ENCODE peak calls at places on chromosome 19, in five cellular contexts. P is left lung, N is colonic mucosa, J is uterus, T is cardiac muscle cell. C is an unnamed sample.

GRCh38 chr19:43525836-43526771 is 897 bp downstream of the ETHE1 start:
- DNase-seq in P (no peak), N (peak; percentile 87), T (no peak), J (peak; percentile 28), C (no peak)

GRCh38 chr19:46704379-46705076 is 12.4 kb downstream of the PRKD2 start:
- DNase-seq in N (peak; percentile 88), T (peak; percentile 51), J (peak; percentile 75), P (peak; percentile 97), C (peak; percentile 89)

GRCh38 chr19:57110592-57111328 is 9.0 kb upstream of the USP29 start:
- DNase-seq in N (no peak), J (no peak), T (no peak), P (no peak), C (no peak)

GRCh38 chr19:2495130-2495641 is 19.3 kb downstream of the GADD45B start:
- DNase-seq in P (peak; percentile 92), N (peak; percentile 93), J (peak; percentile 70), T (peak; percentile 70), C (no peak)

GRCh38 chr19:42433503-42434260 is 6.5 kb upstream of the LIPE start:
- DNase-seq in T (peak; percentile 83), J (peak; percentile 46), N (peak; percentile 97), P (peak; percentile 82), C (peak; percentile 67)

GRCh38 chr19:30373593-30373992 is 1.4 kb downstream of the ZNF536 start:
- DNase-seq in T (no peak), P (no peak), J (no peak), N (no peak), C (no peak)

GRCh38 chr19:44704982-44705381 is 6.0 kb downstream of the CEACAM16 start:
- DNase-seq in T (no peak), J (no peak), N (no peak), P (no peak), C (no peak)

GRCh38 chr19:3362217-3362907 is 4.0 kb upstream of the NFIC start:
- DNase-seq in T (no peak), P (no peak), N (no peak), J (no peak), C (no peak)

GRCh38 chr19:29393915-29394460 is 131.8 kb upstream of the VSTM2B start:
- DNase-seq in N (no peak), T (no peak), J (no peak), P (no peak), C (no peak)

GRCh38 chr19:20472854-20473253 is 92.7 kb downstream of the ZNF737 start:
- DNase-seq in T (no peak), N (no peak), J (no peak), P (no peak), C (no peak)

GRCh38 chr19:27974082-27974513 is 1238.9 kb downstream of the UQCRFS1 start:
- DNase-seq in T (peak; percentile 51), P (no peak), J (no peak), N (peak; percentile 24), C (no peak)

GRCh38 chr19:4501005-4501591 is 17.2 kb downstream of the PLIN4 start:
- DNase-seq in J (no peak), T (no peak), P (no peak), N (no peak), C (no peak)

GRCh38 chr19:4503224-4504170 is 14.8 kb downstream of the PLIN4 start:
- DNase-seq in T (no peak), J (no peak), N (no peak), P (no peak), C (no peak)

GRCh38 chr19:4501691-4502090 is 16.6 kb downstream of the PLIN4 start:
- DNase-seq in J (no peak), N (no peak), T (no peak), P (no peak), C (no peak)

GRCh38 chr19:4504297-4504701 is 14.0 kb downstream of the PLIN4 start:
- DNase-seq in T (no peak), P (no peak), J (no peak), N (no peak), C (no peak)

DNA sequence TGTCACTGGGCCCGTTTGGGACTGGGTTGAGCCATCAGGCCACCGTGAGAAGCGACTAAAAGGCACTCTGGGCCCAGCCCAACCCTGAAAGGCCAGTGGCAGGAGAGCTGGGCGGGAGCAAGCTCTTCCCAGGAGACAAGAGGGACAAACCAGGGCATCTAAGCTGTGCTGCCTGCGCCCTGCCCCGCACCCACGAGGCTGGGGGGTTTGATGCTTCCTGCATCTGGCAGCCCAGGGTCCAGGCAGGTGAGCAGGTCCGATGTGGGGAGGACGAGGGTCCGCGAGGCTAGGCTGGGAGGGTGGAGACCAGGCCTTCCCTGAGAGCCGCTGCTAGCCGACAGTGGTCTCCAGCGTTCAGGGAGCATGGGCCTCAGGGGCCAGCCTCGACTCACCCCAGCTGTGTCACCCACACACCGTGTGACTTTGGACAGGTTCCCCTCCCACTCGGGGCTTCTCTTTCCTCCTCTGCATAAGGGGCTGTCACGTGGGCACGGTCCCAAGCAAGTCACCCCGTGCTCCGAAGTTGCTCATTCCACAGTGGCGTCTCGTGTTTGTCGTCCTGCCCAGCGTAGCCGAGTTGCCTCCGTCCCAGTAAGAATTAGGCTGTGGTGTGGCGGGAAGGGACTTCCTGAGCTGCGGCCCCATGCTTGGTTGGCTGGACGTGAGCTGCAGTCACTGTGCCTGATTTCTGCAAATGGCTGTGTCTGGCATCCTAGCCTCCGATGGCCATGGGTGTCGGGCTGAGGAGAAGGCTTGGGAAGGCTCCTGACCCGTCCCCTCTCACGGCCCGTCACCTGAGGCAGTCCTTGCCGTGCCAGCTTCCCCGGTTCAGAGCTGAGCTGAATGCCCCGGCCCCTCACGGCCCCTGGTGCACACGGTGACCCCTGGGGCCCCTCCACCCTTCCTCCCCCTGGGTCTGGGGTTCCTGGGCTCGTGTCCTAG is 15.7 kb downstream of the PLIN4 start:
- DNase-seq in J (no peak), N (no peak), T (no peak), P (no peak), C (no peak)
- H3K4me3 ChIP-seq in J (no peak overlapping the region), N (no peak overlapping the region), T (no peak overlapping the region), P (no peak overlapping the region), C (no peak overlapping the region)

GRCh38 chr19:50277966-50278580 is 51.1 kb downstream of the KCNC3 start:
- DNase-seq in N (no peak), T (no peak), J (no peak), P (no peak), C (no peak)

GRCh38 chr19:50280074-50280473 is 49.1 kb downstream of the KCNC3 start:
- DNase-seq in N (no peak), J (no peak), T (no peak), P (no peak), C (no peak)

GRCh38 chr19:50280983-50281382 is 48.2 kb downstream of the KCNC3 start:
- DNase-seq in J (no peak), T (no peak), P (no peak), N (no peak), C (no peak)

GRCh38 chr19:50285833-50286232 is 43.3 kb downstream of the KCNC3 start:
- DNase-seq in J (no peak), N (no peak), P (no peak), T (no peak), C (no peak)

GRCh38 chr19:50281491-50281890 is 47.7 kb downstream of the KCNC3 start:
- DNase-seq in P (no peak), N (no peak), J (no peak), T (no peak), C (no peak)
- H3K36me3 ChIP-seq in P (peaks cover 62% of the 10 kb centered on the region), N (no peaks in the 10 kb centered on the region), J (no peaks in the 10 kb centered on the region), T (no peaks in the 10 kb centered on the region), C (no peaks in the 10 kb centered on the region)

GRCh38 chr19:14056741-14057356 is 5.0 kb downstream of the PALM3 start:
- DNase-seq in T (peak; percentile 5), N (no peak), J (no peak), P (no peak), C (no peak)
- H3K4me3 ChIP-seq in T (peak overlapping the region; percentile 27), N (no peak overlapping the region), J (peak overlapping the region; percentile 28), P (peak overlapping the region; percentile 13), C (no peak overlapping the region)

GRCh38 chr19:18905520-18906236 is 9.7 kb upstream of the CERS1 start:
- DNase-seq in J (no peak), T (no peak), P (no peak), N (no peak), C (no peak)
- H3K36me3 ChIP-seq in J (no peaks in the 10 kb centered on the region), T (peaks cover 3% of the 10 kb centered on the region), P (peaks cover 97% of the 10 kb centered on the region), N (peaks cover 6% of the 10 kb centered on the region), C (peaks cover 28% of the 10 kb centered on the region)

DNA sequence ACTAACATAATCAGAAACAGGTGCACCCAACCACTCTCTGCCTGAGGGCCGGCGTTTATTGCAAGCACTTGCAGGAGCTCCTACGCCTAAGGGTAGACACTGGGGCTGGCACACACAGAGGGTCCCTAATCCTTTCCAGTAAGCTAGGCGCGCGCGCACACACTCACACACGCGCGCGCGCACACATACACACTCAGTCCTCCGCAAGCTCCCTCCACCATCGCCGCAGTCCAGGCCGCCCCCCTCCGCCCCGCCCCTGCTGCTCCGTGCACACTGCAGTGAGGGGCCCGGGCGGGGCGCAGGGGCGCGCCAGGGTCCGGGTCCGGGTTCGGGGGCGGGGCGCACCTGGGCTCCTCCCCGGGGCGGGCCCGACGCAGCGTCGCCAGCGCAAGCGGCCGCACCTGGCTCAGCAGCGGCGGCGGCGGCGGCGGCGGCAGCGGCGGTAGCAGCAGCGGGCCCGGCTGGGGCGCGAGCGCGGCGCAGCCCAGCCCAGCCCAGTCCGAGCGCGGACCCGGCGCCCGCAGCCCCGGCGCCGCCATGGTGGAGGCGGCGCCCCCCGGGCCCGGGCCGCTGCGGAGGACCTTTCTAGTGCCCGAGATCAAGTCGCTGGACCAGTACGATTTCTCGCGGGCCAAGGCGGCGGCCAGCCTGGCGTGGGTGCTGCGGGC is at the start of gene CAMSAP3:
- DNase-seq in P (peak; percentile 86), T (no peak), J (no peak), N (peak; percentile 66), C (no peak)
- H3K4me3 ChIP-seq in P (peak within 1 kb of the TSS; percentile 29), T (peak within 1 kb of the TSS; percentile 72), J (no peak within 1 kb of the TSS), N (peak within 1 kb of the TSS; percentile 65), C (peak within 1 kb of the TSS; percentile 57)

DNA sequence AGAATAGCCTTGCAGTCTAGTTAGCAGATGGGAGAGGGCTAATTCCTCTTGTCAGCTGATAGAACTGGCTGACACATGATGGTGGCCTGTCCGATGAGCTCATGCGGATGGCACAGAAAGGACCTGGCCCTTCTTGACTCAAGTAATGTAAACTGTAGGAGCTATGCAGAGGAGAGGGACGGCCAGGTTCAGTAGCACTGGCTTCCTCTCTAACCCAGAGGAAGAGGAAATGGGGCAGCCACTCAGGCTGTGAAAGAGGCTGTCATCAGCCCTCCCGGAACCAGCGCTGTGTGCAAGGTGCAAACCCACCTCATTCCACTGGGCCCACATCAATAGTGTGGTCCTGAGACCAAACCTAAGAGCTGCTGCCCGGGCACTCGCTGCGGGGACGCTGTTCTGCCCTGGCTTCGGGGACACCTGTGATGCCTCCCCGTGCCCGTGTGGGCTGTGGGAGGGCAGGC is 30.7 kb upstream of the USE1 start:
- DNase-seq in J (no peak), N (no peak), P (no peak), T (no peak), C (peak; percentile 13)
- H3K36me3 ChIP-seq in J (no peaks in the 10 kb centered on the region), N (peaks cover 6% of the 10 kb centered on the region), P (peaks cover 93% of the 10 kb centered on the region), T (peaks cover 4% of the 10 kb centered on the region), C (peaks cover 29% of the 10 kb centered on the region)

DNA sequence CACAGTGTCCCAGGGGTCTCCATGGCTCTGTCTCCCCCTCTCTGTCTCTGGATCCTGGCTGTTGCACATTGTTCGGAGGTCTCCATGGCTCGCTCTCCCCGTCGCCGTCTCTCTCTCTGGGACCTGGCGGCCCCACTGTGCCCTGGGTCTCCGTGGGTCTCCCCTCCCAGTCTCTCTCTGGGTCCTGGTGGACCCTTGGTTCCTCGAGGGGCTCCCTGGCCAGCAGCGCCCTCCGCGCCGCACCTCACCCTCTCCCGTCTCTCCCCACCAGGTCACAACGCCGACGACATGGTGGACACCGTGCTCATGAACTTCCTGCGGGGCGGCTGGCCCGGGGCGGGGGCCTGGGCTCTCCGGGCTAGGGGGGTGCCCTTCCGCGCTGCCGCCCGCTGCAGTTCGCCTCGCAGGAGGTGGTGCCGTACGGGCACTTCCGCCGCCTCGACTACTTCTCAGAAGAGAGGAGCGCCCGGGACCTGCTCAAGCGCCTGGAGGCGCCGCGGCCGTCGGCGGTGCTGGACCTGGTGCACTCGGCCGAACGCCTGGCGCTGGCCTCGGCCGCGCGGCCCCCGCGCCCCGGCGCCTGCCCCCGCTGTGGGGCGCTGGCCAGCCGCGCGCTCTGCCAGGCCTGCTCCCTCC is 29.1 kb downstream of the SIGLEC5 start:
- DNase-seq in P (peak; percentile 88), T (peak; percentile 2), N (no peak), J (no peak), C (no peak)
- H3K4me3 ChIP-seq in P (no peak overlapping the region), T (no peak overlapping the region), N (no peak overlapping the region), J (no peak overlapping the region), C (peak overlapping the region; percentile 4)